ENCODE peak calls at places on chromosomes 5 and 9, in seven cellular contexts. One of them, this sample, is unnamed.

GRCh38 chr5:43711496-43711895 is 108.5 kb downstream of the NNT start:
- DNase-seq in OCI-LY7: no peak
- DNase-seq in hepatocyte: no peak
- DNase-seq in GM23248: peak; percentile 11
- DNase-seq in PC-3: peak; percentile 59
- DNase-seq in HCT116: peak; percentile 4
- DNase-seq in neuronal stem cell: no peak
- DNase-seq in this sample: peak; percentile 77

GRCh38 chr9:105355810-105356209 is 92.0 kb upstream of the FSD1L start:
- DNase-seq in OCI-LY7: peak; percentile 22
- DNase-seq in hepatocyte: no peak
- DNase-seq in GM23248: peak; percentile 26
- DNase-seq in PC-3: no peak
- DNase-seq in HCT116: no peak
- DNase-seq in neuronal stem cell: no peak
- DNase-seq in this sample: peak; percentile 82

GRCh38 chr9:98168952-98169488 is 23.4 kb downstream of the CORO2A start:
- DNase-seq in OCI-LY7: peak; percentile 18
- DNase-seq in hepatocyte: peak; percentile 50
- DNase-seq in GM23248: peak; percentile 42
- DNase-seq in PC-3: peak; percentile 76
- DNase-seq in HCT116: no peak
- DNase-seq in neuronal stem cell: no peak
- DNase-seq in this sample: peak; percentile 57

GRCh38 chr5:162496080-162496808 is 428.7 kb downstream of the GABRG2 start:
- DNase-seq in OCI-LY7: no peak
- DNase-seq in hepatocyte: no peak
- DNase-seq in GM23248: no peak
- DNase-seq in PC-3: peak; percentile 44
- DNase-seq in HCT116: no peak
- DNase-seq in neuronal stem cell: no peak
- DNase-seq in this sample: no peak

GRCh38 chr5:176658817-176659216 is 11.5 kb downstream of the TSPAN17 start:
- DNase-seq in OCI-LY7: no peak
- DNase-seq in hepatocyte: no peak
- DNase-seq in GM23248: peak; percentile 27
- DNase-seq in PC-3: no peak
- DNase-seq in HCT116: no peak
- DNase-seq in neuronal stem cell: no peak
- DNase-seq in this sample: peak; percentile 19

GRCh38 chr5:124162782-124163532 is 583.5 kb downstream of the ZNF608 start:
- DNase-seq in OCI-LY7: peak; percentile 72
- DNase-seq in hepatocyte: peak; percentile 13
- DNase-seq in GM23248: peak; percentile 52
- DNase-seq in PC-3: peak; percentile 58
- DNase-seq in HCT116: no peak
- DNase-seq in neuronal stem cell: no peak
- DNase-seq in this sample: peak; percentile 63

GRCh38 chr5:151733727-151734408 is 24.6 kb downstream of the ATOX1 start:
- DNase-seq in OCI-LY7: no peak
- DNase-seq in hepatocyte: no peak
- DNase-seq in GM23248: peak; percentile 86
- DNase-seq in PC-3: no peak
- DNase-seq in HCT116: no peak
- DNase-seq in neuronal stem cell: no peak
- DNase-seq in this sample: peak; percentile 89

GRCh38 chr5:124645396-124645795 is 101.0 kb downstream of the ZNF608 start:
- DNase-seq in OCI-LY7: peak; percentile 60
- DNase-seq in hepatocyte: no peak
- DNase-seq in GM23248: no peak
- DNase-seq in PC-3: no peak
- DNase-seq in HCT116: no peak
- DNase-seq in neuronal stem cell: no peak
- DNase-seq in this sample: no peak

GRCh38 chr9:129209109-129209508 is 31.0 kb upstream of the IER5L start:
- DNase-seq in OCI-LY7: no peak
- DNase-seq in hepatocyte: no peak
- DNase-seq in GM23248: no peak
- DNase-seq in PC-3: no peak
- DNase-seq in HCT116: no peak
- DNase-seq in neuronal stem cell: no peak
- DNase-seq in this sample: no peak

GRCh38 chr5:32712463-32713395 is 1.6 kb downstream of the NPR3 start:
- DNase-seq in OCI-LY7: no peak
- DNase-seq in hepatocyte: no peak
- DNase-seq in GM23248: peak; percentile 64
- DNase-seq in PC-3: peak; percentile 15
- DNase-seq in HCT116: no peak
- DNase-seq in neuronal stem cell: peak; percentile 8
- DNase-seq in this sample: peak; percentile 34

GRCh38 chr9:113322671-113323070 is 17.4 kb downstream of the WDR31 start:
- DNase-seq in OCI-LY7: no peak
- DNase-seq in hepatocyte: no peak
- DNase-seq in GM23248: no peak
- DNase-seq in PC-3: no peak
- DNase-seq in HCT116: no peak
- DNase-seq in neuronal stem cell: no peak
- DNase-seq in this sample: no peak

GRCh38 chr5:151912360-151912759 is 12.3 kb downstream of the GLRA1 start:
- DNase-seq in OCI-LY7: no peak
- DNase-seq in hepatocyte: no peak
- DNase-seq in GM23248: no peak
- DNase-seq in PC-3: peak; percentile 10
- DNase-seq in HCT116: no peak
- DNase-seq in neuronal stem cell: no peak
- DNase-seq in this sample: peak; percentile 23

GRCh38 chr5:131303537-131303936 is 39.7 kb downstream of the CDC42SE2 start:
- DNase-seq in OCI-LY7: no peak
- DNase-seq in hepatocyte: no peak
- DNase-seq in GM23248: peak; percentile 73
- DNase-seq in PC-3: no peak
- DNase-seq in HCT116: no peak
- DNase-seq in neuronal stem cell: no peak
- DNase-seq in this sample: peak; percentile 80

GRCh38 chr5:161150589-161150988 is 298.6 kb upstream of the ATP10B start:
- DNase-seq in OCI-LY7: no peak
- DNase-seq in hepatocyte: no peak
- DNase-seq in GM23248: no peak
- DNase-seq in PC-3: no peak
- DNase-seq in HCT116: no peak
- DNase-seq in neuronal stem cell: no peak
- DNase-seq in this sample: no peak

GRCh38 chr5:33457817-33458216 is 17.1 kb downstream of the TARS1 start:
- DNase-seq in OCI-LY7: no peak
- DNase-seq in hepatocyte: no peak
- DNase-seq in GM23248: no peak
- DNase-seq in PC-3: no peak
- DNase-seq in HCT116: no peak
- DNase-seq in neuronal stem cell: no peak
- DNase-seq in this sample: no peak

GRCh38 chr9:77497322-77498198 is 150.6 kb downstream of the GNA14 start:
- DNase-seq in OCI-LY7: no peak
- DNase-seq in hepatocyte: no peak
- DNase-seq in GM23248: no peak
- DNase-seq in PC-3: no peak
- DNase-seq in HCT116: no peak
- DNase-seq in neuronal stem cell: no peak
- DNase-seq in this sample: no peak

GRCh38 chr5:78756853-78757252 is 108.3 kb upstream of the LHFPL2 start:
- DNase-seq in OCI-LY7: no peak
- DNase-seq in hepatocyte: no peak
- DNase-seq in GM23248: no peak
- DNase-seq in PC-3: no peak
- DNase-seq in HCT116: no peak
- DNase-seq in neuronal stem cell: no peak
- DNase-seq in this sample: no peak

DNA sequence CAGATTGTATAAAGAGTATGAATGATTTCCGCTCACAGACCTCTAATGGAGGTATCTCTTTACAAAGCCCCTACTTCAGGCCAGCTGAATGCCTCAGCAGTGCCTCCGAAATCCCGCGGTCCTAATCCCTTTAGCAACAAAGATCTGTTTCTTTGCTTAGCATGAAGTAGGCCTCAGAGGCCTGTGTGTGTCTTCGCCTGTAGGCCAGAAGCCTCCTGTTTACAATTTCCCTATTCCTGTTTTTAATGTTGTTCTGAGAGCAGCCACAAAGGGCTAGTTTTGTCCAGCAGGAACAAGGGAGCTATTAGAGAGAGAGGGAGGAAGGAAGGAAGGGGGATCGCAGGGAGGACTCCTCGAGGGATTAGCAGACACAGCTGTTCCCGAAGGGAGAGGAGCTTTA is 166.4 kb upstream of the SPRY4 start:
- DNase-seq in OCI-LY7: no peak
- DNase-seq in hepatocyte: no peak
- DNase-seq in GM23248: no peak
- DNase-seq in PC-3: no peak
- DNase-seq in HCT116: no peak
- DNase-seq in neuronal stem cell: peak; percentile 80
- DNase-seq in this sample: no peak
- H3K27ac ChIP-seq in OCI-LY7: no peak overlapping the region
- H3K27ac ChIP-seq in hepatocyte: peak overlapping the region; percentile 50
- H3K27ac ChIP-seq in GM23248: no peak overlapping the region
- H3K27ac ChIP-seq in PC-3: no peak overlapping the region
- H3K27ac ChIP-seq in HCT116: no peak overlapping the region
- H3K27ac ChIP-seq in neuronal stem cell: peak overlapping the region; percentile 64
- H3K27ac ChIP-seq in this sample: no peak overlapping the region

DNA sequence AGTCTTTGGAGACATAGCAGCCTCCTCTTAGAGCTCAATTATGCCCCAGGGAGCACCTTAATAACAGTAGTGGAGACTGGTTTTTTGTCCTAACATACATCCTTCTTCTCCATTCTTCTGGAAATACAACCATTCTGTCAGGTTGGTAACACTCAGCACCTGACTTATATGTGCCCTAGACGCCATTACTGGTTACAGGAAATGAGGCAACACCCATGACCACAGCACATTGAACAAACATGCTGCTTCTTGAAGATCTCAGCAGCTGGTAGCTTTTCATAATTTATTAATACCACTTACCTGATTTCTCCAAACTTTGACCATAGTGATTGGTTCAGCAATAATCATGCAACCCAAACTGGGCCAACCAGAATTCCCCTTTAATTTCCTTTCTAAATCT is 25.1 kb upstream of the TRPM3 start:
- DNase-seq in OCI-LY7: no peak
- DNase-seq in hepatocyte: no peak
- DNase-seq in GM23248: no peak
- DNase-seq in PC-3: no peak
- DNase-seq in HCT116: no peak
- DNase-seq in neuronal stem cell: no peak
- DNase-seq in this sample: no peak
- H3K4me2 ChIP-seq in OCI-LY7: no peak overlapping the region
- H3K4me2 ChIP-seq in hepatocyte: no peak overlapping the region
- H3K4me2 ChIP-seq in GM23248: no peak overlapping the region
- H3K4me2 ChIP-seq in PC-3: no peak overlapping the region
- H3K4me2 ChIP-seq in HCT116: no peak overlapping the region
- H3K4me2 ChIP-seq in neuronal stem cell: no peak overlapping the region
- H3K4me2 ChIP-seq in this sample: no peak overlapping the region

DNA sequence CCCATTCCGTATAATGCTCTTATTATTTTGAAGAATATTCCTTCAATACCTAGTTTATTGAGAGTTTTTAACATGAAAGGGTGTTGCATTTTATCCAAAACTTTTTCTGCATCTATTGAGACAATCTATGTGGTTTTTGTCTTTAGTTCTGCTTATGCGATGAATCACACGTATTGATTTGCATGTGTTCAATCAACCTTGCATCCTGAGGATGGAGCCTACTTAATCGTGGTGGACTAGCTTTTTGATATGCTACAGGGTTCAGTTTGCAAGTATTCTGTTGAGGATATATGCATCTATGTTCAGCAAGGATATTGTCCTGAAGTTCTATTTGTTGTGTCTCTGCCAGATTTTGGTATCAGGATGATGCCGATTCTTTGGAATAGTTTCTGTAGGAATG is 1070.3 kb upstream of the CDH18 start:
- DNase-seq in OCI-LY7: no peak
- DNase-seq in hepatocyte: no peak
- DNase-seq in GM23248: no peak
- DNase-seq in PC-3: no peak
- DNase-seq in HCT116: no peak
- DNase-seq in neuronal stem cell: no peak
- DNase-seq in this sample: no peak
- H3K27ac ChIP-seq in OCI-LY7: no peak overlapping the region
- H3K27ac ChIP-seq in hepatocyte: no peak overlapping the region
- H3K27ac ChIP-seq in GM23248: no peak overlapping the region
- H3K27ac ChIP-seq in PC-3: no peak overlapping the region
- H3K27ac ChIP-seq in HCT116: no peak overlapping the region
- H3K27ac ChIP-seq in neuronal stem cell: no peak overlapping the region
- H3K27ac ChIP-seq in this sample: no peak overlapping the region

DNA sequence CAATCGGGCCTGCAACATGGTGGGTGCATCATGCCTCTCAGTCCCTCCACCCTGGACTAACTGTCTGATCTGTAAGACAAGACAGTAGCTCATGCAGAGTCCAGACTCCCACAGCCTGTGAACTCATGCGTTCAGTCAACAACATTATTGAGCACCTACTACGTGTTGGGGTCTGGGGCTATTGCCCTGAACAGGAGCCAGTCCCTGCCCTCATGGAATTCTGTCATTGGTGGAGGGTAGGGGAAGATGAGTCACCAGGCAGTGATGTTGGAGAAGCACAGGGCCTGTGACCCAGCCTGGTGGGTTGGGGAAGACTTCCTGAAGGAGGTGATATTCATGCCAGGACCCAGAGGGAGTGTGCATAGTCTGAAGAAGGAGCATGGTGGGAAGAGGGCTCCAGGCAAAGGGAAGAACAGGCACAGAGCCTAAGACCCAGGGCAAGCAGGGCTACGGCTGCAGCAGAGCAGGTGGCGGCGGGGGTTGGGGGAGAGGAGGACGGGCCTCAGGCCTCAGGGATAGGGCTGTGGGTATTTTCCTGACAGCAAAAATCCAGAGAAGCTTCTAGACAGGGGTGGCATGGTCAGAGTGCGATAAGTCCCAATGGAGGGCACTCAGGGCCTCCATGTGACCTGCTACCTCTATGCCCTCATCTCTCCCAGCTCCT is 26.7 kb upstream of the PSD2 start:
- DNase-seq in OCI-LY7: no peak
- DNase-seq in hepatocyte: peak; percentile 4
- DNase-seq in GM23248: peak; percentile 39
- DNase-seq in PC-3: no peak
- DNase-seq in HCT116: no peak
- DNase-seq in neuronal stem cell: no peak
- DNase-seq in this sample: no peak
- H3K4me2 ChIP-seq in OCI-LY7: no peak overlapping the region
- H3K4me2 ChIP-seq in hepatocyte: no peak overlapping the region
- H3K4me2 ChIP-seq in GM23248: no peak overlapping the region
- H3K4me2 ChIP-seq in PC-3: no peak overlapping the region
- H3K4me2 ChIP-seq in HCT116: peak overlapping the region; percentile 53
- H3K4me2 ChIP-seq in neuronal stem cell: no peak overlapping the region
- H3K4me2 ChIP-seq in this sample: no peak overlapping the region

GRCh38 chr9:89659473-89660256 is 54.9 kb downstream of the GADD45G start:
- DNase-seq in OCI-LY7: no peak
- DNase-seq in hepatocyte: no peak
- DNase-seq in GM23248: no peak
- DNase-seq in PC-3: no peak
- DNase-seq in HCT116: no peak
- DNase-seq in neuronal stem cell: no peak
- DNase-seq in this sample: no peak
- H3K27ac ChIP-seq in OCI-LY7: no peak overlapping the region
- H3K27ac ChIP-seq in hepatocyte: no peak overlapping the region
- H3K27ac ChIP-seq in GM23248: no peak overlapping the region
- H3K27ac ChIP-seq in PC-3: no peak overlapping the region
- H3K27ac ChIP-seq in HCT116: no peak overlapping the region
- H3K27ac ChIP-seq in neuronal stem cell: no peak overlapping the region
- H3K27ac ChIP-seq in this sample: no peak overlapping the region